ENCODE peak calls at places on chromosomes 11 and 22, in five cellular contexts. A is AG09309, B is uterus, S is fibroblast of lung, F is PC-3. L is an unnamed sample.

GRCh38 chr22:25419247-25420113 is 145.0 kb upstream of the GRK3 start:
- DNase-seq in A (no peak), S (peak), B (no peak), F (no peak), L (no peak)

GRCh38 chr11:61170566-61170965 is 9.3 kb upstream of the VPS37C start:
- DNase-seq in S (no peak), B (no peak), A (no peak), F (no peak), L (no peak)

GRCh38 chr22:23109441-23109978 is 32.3 kb downstream of the RSPH14 start:
- DNase-seq in S (no peak), A (no peak), F (no peak), B (no peak), L (no peak)

GRCh38 chr11:85307381-85307780 is 319.8 kb downstream of the DLG2 start:
- DNase-seq in S (no peak), F (peak), A (no peak), B (no peak), L (no peak)

GRCh38 chr11:61917357-61918109 is at the start of gene RAB3IL1:
- DNase-seq in F (peak), S (peak), B (peak), A (no peak), L (no peak)

GRCh38 chr22:22547692-22548348 is 11.2 kb downstream of the PRAME start:
- DNase-seq in B (no peak), F (no peak), S (no peak), A (no peak), L (no peak)

GRCh38 chr11:27084407-27084985 is 43.9 kb downstream of the BBOX1 start:
- DNase-seq in S (peak), F (no peak), B (no peak), A (peak), L (no peak)

GRCh38 chr11:31903225-31904074 is 92.3 kb upstream of the PAX6 start:
- DNase-seq in B (no peak), A (no peak), S (no peak), F (no peak), L (no peak)

GRCh38 chr22:34333285-34333684 is 413.0 kb upstream of the LARGE1 start:
- DNase-seq in F (no peak), S (no peak), A (no peak), B (no peak), L (no peak)

GRCh38 chr22:43289976-43290663 is 53.1 kb downstream of the SCUBE1 start:
- DNase-seq in F (no peak), S (peak), A (no peak), B (peak), L (peak)

GRCh38 chr11:11579012-11579755 is 42.6 kb downstream of the GALNT18 start:
- DNase-seq in F (no peak), A (no peak), S (no peak), B (no peak), L (no peak)

GRCh38 chr22:49934891-49935557 is 16.6 kb downstream of the CRELD2 start:
- DNase-seq in S (peak), B (peak), A (no peak), F (no peak), L (peak)

GRCh38 chr22:46389081-46389480 is 53.6 kb downstream of the TRMU start:
- DNase-seq in S (no peak), F (no peak), B (no peak), A (no peak), L (no peak)

GRCh38 chr22:43216738-43217137 is 29.8 kb upstream of the TTLL12 start:
- DNase-seq in S (no peak), F (no peak), A (no peak), B (no peak), L (no peak)

GRCh38 chr22:44380716-44381500 is 68.2 kb upstream of the SHISAL1 start:
- DNase-seq in B (no peak), F (no peak), S (no peak), A (no peak), L (no peak)

GRCh38 chr11:22780914-22781593 is 48.5 kb downstream of the SVIP start:
- DNase-seq in F (no peak), B (no peak), A (no peak), S (no peak), L (no peak)

GRCh38 chr11:67732045-67732787 is 57.8 kb upstream of the ALDH3B2 start:
- DNase-seq in S (no peak), B (no peak), A (no peak), F (peak), L (no peak)
- TF ChIP-seq CTCF in S (no peak), B (no peak), A (no peak), F (peak), L (peak)

GRCh38 chr11:116840224-116840745 is 2.9 kb upstream of the APOA1 start:
- DNase-seq in F (no peak), A (no peak), S (peak), B (no peak), L (no peak)
- TF ChIP-seq CTCF in F (peak), A (peak), S (peak), B (no peak), L (no peak)

DNA sequence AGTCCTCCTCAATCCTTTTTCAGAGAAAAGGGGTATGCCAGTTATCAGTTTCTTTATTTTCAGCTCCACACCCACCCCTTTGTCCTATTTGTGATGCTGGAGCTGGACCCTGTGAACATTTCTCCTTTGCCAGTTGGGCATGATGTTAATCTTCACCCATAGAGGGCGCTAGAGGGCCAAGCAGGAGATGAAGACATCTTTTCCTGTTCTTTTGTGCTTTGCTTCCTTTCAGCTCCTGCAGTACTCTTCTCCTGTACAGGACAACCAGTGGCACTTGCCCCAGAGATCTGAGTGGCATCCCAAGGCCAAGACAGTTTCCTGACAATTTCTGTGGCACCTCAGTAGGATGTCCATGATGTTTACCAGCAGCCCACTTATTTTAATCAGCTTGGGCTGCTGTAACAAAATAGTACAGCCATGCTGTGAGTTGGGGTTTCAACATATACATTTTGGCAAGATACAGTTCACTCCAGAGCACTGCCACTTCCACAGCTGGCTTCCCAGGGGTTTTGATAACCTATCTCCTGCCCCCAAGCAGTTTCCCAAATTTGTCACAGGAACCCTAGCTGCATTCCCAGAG is 4.6 kb downstream of the SAA2 start:
- DNase-seq in S (peak), F (peak), B (no peak), A (peak), L (peak)
- TF ChIP-seq CTCF in S (peak), F (peak), B (no peak), A (peak), L (peak)

DNA sequence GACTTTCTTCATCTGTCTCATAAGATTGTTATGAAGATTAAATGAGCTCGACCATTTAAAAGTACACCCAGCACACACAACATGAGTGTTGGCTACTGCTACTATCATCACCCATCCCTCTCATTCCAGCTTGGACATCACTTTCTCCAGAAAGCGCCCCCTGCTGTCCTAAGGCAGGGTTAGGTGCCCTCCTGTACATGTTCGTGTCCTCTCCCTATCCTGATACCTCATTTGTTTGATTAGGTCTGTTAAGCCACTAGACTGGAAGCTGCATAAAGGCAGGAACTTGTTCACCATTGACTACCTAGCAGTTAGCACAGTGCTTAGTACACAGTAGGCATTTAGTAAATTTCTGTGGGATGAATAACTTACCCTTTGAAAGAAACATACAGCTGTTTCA is 85.5 kb downstream of the ENTHD1 start:
- DNase-seq in F (peak), S (peak), B (no peak), A (no peak), L (peak)
- TF ChIP-seq CTCF in F (peak), S (peak), B (no peak), A (peak), L (peak)

GRCh38 chr11:75112200-75112599 is 15.5 kb upstream of the OR2AT4 start:
- DNase-seq in F (no peak), S (no peak), A (no peak), B (no peak), L (no peak)
- TF ChIP-seq CTCF in F (no peak), S (no peak), A (no peak), B (no peak), L (no peak)

L was measured in epithelial cell of esophagus.